ENCODE peak calls at places on chromosomes 3 and 15, in eight cellular contexts. One of them, this sample, is unnamed.

GRCh38 chr3:195868336-195868865 is 40.0 kb downstream of the TNK2 start:
- DNase-seq in spleen: no peak
- DNase-seq in K562: no peak
- DNase-seq in smooth muscle cell of the brain vasculature: no peak
- DNase-seq in mesenteric fat pad: no peak
- DNase-seq in activated gamma-delta T cell treated with Interleukin-2 at 50 U/mL for 16 hours: no peak
- DNase-seq in renal cortical epithelial cell: no peak
- DNase-seq in HCEC 1CT: no peak
- DNase-seq in this sample: no peak

GRCh38 chr3:101813817-101814440 is 34.9 kb downstream of the NXPE3 start:
- DNase-seq in renal cortical epithelial cell: peak
- DNase-seq in HCEC 1CT: peak
- DNase-seq in activated gamma-delta T cell treated with Interleukin-2 at 50 U/mL for 16 hours: no peak
- DNase-seq in K562: no peak
- DNase-seq in spleen: no peak
- DNase-seq in smooth muscle cell of the brain vasculature: no peak
- DNase-seq in mesenteric fat pad: no peak
- DNase-seq in this sample: no peak

GRCh38 chr3:29903600-29903999 is 622.7 kb downstream of the RBMS3 start:
- DNase-seq in renal cortical epithelial cell: no peak
- DNase-seq in K562: no peak
- DNase-seq in spleen: no peak
- DNase-seq in activated gamma-delta T cell treated with Interleukin-2 at 50 U/mL for 16 hours: no peak
- DNase-seq in mesenteric fat pad: no peak
- DNase-seq in smooth muscle cell of the brain vasculature: no peak
- DNase-seq in HCEC 1CT: no peak
- DNase-seq in this sample: no peak

GRCh38 chr3:113097821-113098516 is 107.2 kb downstream of the GTPBP8 start:
- DNase-seq in HCEC 1CT: peak
- DNase-seq in mesenteric fat pad: no peak
- DNase-seq in renal cortical epithelial cell: peak
- DNase-seq in spleen: no peak
- DNase-seq in smooth muscle cell of the brain vasculature: peak
- DNase-seq in K562: no peak
- DNase-seq in activated gamma-delta T cell treated with Interleukin-2 at 50 U/mL for 16 hours: no peak
- DNase-seq in this sample: no peak

GRCh38 chr3:45499529-45499928 is 95.0 kb upstream of the LIMD1 start:
- DNase-seq in HCEC 1CT: peak
- DNase-seq in mesenteric fat pad: no peak
- DNase-seq in activated gamma-delta T cell treated with Interleukin-2 at 50 U/mL for 16 hours: no peak
- DNase-seq in K562: no peak
- DNase-seq in smooth muscle cell of the brain vasculature: no peak
- DNase-seq in renal cortical epithelial cell: peak
- DNase-seq in spleen: no peak
- DNase-seq in this sample: no peak

GRCh38 chr3:113409676-113410075 is 31.6 kb downstream of the CFAP44 start:
- DNase-seq in activated gamma-delta T cell treated with Interleukin-2 at 50 U/mL for 16 hours: no peak
- DNase-seq in K562: no peak
- DNase-seq in HCEC 1CT: no peak
- DNase-seq in spleen: no peak
- DNase-seq in mesenteric fat pad: no peak
- DNase-seq in renal cortical epithelial cell: no peak
- DNase-seq in smooth muscle cell of the brain vasculature: no peak
- DNase-seq in this sample: no peak

GRCh38 chr3:86785381-86785780 is 205.6 kb downstream of the VGLL3 start:
- DNase-seq in activated gamma-delta T cell treated with Interleukin-2 at 50 U/mL for 16 hours: no peak
- DNase-seq in HCEC 1CT: peak
- DNase-seq in mesenteric fat pad: no peak
- DNase-seq in spleen: no peak
- DNase-seq in smooth muscle cell of the brain vasculature: no peak
- DNase-seq in renal cortical epithelial cell: peak
- DNase-seq in K562: no peak
- DNase-seq in this sample: no peak

GRCh38 chr3:141249041-141249440 is 17.4 kb downstream of the PXYLP1 start:
- DNase-seq in activated gamma-delta T cell treated with Interleukin-2 at 50 U/mL for 16 hours: no peak
- DNase-seq in renal cortical epithelial cell: no peak
- DNase-seq in smooth muscle cell of the brain vasculature: no peak
- DNase-seq in HCEC 1CT: no peak
- DNase-seq in mesenteric fat pad: no peak
- DNase-seq in spleen: no peak
- DNase-seq in K562: no peak
- DNase-seq in this sample: peak

GRCh38 chr15:98684995-98685525 is 36.7 kb downstream of the IGF1R start:
- DNase-seq in K562: no peak
- DNase-seq in HCEC 1CT: no peak
- DNase-seq in mesenteric fat pad: no peak
- DNase-seq in renal cortical epithelial cell: peak
- DNase-seq in spleen: no peak
- DNase-seq in activated gamma-delta T cell treated with Interleukin-2 at 50 U/mL for 16 hours: no peak
- DNase-seq in smooth muscle cell of the brain vasculature: no peak
- DNase-seq in this sample: no peak

GRCh38 chr3:12569836-12570235 is 12.9 kb downstream of the MKRN2 start:
- DNase-seq in activated gamma-delta T cell treated with Interleukin-2 at 50 U/mL for 16 hours: no peak
- DNase-seq in HCEC 1CT: no peak
- DNase-seq in smooth muscle cell of the brain vasculature: no peak
- DNase-seq in spleen: no peak
- DNase-seq in renal cortical epithelial cell: no peak
- DNase-seq in mesenteric fat pad: no peak
- DNase-seq in K562: no peak
- DNase-seq in this sample: no peak

GRCh38 chr3:151085227-151085888 is at the start of gene MED12L:
- DNase-seq in smooth muscle cell of the brain vasculature: peak
- DNase-seq in renal cortical epithelial cell: peak
- DNase-seq in HCEC 1CT: peak
- DNase-seq in mesenteric fat pad: peak
- DNase-seq in K562: peak
- DNase-seq in activated gamma-delta T cell treated with Interleukin-2 at 50 U/mL for 16 hours: peak
- DNase-seq in spleen: peak
- DNase-seq in this sample: no peak

This sample was measured in vagina.